ENCODE peak calls at places on chromosomes 5 and 9, in eight cellular contexts. One of them, this sample, is unnamed.

GRCh38 chr9:19208653-19209052 is 21.8 kb upstream of the DENND4C start:
- DNase-seq in effector CD4-positive, alpha-beta T cell: no peak
- DNase-seq in mesenchymal stem cell: no peak
- DNase-seq in A549: no peak
- DNase-seq in EL: no peak
- DNase-seq in iPS-NIHi11: no peak
- DNase-seq in HEK293T: no peak
- DNase-seq in G401: no peak
- DNase-seq in this sample: no peak

GRCh38 chr5:14247054-14247386 is 103.9 kb downstream of the TRIO start:
- DNase-seq in effector CD4-positive, alpha-beta T cell: no peak
- DNase-seq in mesenchymal stem cell: no peak
- DNase-seq in A549: no peak
- DNase-seq in EL: no peak
- DNase-seq in iPS-NIHi11: no peak
- DNase-seq in HEK293T: no peak
- DNase-seq in G401: no peak
- DNase-seq in this sample: no peak

GRCh38 chr9:99677281-99677680 is 144.4 kb upstream of the NR4A3 start:
- DNase-seq in effector CD4-positive, alpha-beta T cell: no peak
- DNase-seq in mesenchymal stem cell: peak
- DNase-seq in A549: no peak
- DNase-seq in EL: peak
- DNase-seq in iPS-NIHi11: no peak
- DNase-seq in HEK293T: no peak
- DNase-seq in G401: no peak
- DNase-seq in this sample: no peak

GRCh38 chr9:127237801-127238200 is 26.8 kb upstream of the GARNL3 start:
- DNase-seq in effector CD4-positive, alpha-beta T cell: no peak
- DNase-seq in mesenchymal stem cell: no peak
- DNase-seq in A549: no peak
- DNase-seq in EL: no peak
- DNase-seq in iPS-NIHi11: no peak
- DNase-seq in HEK293T: no peak
- DNase-seq in G401: no peak
- DNase-seq in this sample: no peak

GRCh38 chr9:128457207-128457606 is 1.4 kb downstream of the ODF2 start:
- DNase-seq in effector CD4-positive, alpha-beta T cell: no peak
- DNase-seq in mesenchymal stem cell: no peak
- DNase-seq in A549: no peak
- DNase-seq in EL: no peak
- DNase-seq in iPS-NIHi11: peak
- DNase-seq in HEK293T: no peak
- DNase-seq in G401: no peak
- DNase-seq in this sample: no peak

GRCh38 chr5:112646139-112646941 is 91.3 kb upstream of the APC start:
- DNase-seq in effector CD4-positive, alpha-beta T cell: no peak
- DNase-seq in mesenchymal stem cell: no peak
- DNase-seq in A549: no peak
- DNase-seq in EL: no peak
- DNase-seq in iPS-NIHi11: no peak
- DNase-seq in HEK293T: no peak
- DNase-seq in G401: no peak
- DNase-seq in this sample: no peak

GRCh38 chr5:172564187-172564586 is 76.9 kb upstream of the NEURL1B start:
- DNase-seq in effector CD4-positive, alpha-beta T cell: no peak
- DNase-seq in mesenchymal stem cell: no peak
- DNase-seq in A549: no peak
- DNase-seq in EL: no peak
- DNase-seq in iPS-NIHi11: no peak
- DNase-seq in HEK293T: no peak
- DNase-seq in G401: no peak
- DNase-seq in this sample: no peak

GRCh38 chr5:54904425-54904824 is 81.0 kb downstream of the ESM1 start:
- DNase-seq in effector CD4-positive, alpha-beta T cell: no peak
- DNase-seq in mesenchymal stem cell: peak
- DNase-seq in A549: peak
- DNase-seq in EL: peak
- DNase-seq in iPS-NIHi11: peak
- DNase-seq in HEK293T: peak
- DNase-seq in G401: peak
- DNase-seq in this sample: peak

GRCh38 chr5:177473461-177473991 is at the start of gene DBN1:
- DNase-seq in effector CD4-positive, alpha-beta T cell: no peak
- DNase-seq in mesenchymal stem cell: peak
- DNase-seq in A549: peak
- DNase-seq in EL: peak
- DNase-seq in iPS-NIHi11: peak
- DNase-seq in HEK293T: peak
- DNase-seq in G401: no peak
- DNase-seq in this sample: no peak

GRCh38 chr9:91120200-91120599 is 241.5 kb downstream of the AUH start:
- DNase-seq in effector CD4-positive, alpha-beta T cell: no peak
- DNase-seq in mesenchymal stem cell: no peak
- DNase-seq in A549: no peak
- DNase-seq in EL: peak
- DNase-seq in iPS-NIHi11: no peak
- DNase-seq in HEK293T: no peak
- DNase-seq in G401: no peak
- DNase-seq in this sample: no peak

GRCh38 chr5:108788142-108788541 is 40.4 kb downstream of the FER start:
- DNase-seq in effector CD4-positive, alpha-beta T cell: no peak
- DNase-seq in mesenchymal stem cell: no peak
- DNase-seq in A549: no peak
- DNase-seq in EL: no peak
- DNase-seq in iPS-NIHi11: no peak
- DNase-seq in HEK293T: no peak
- DNase-seq in G401: peak
- DNase-seq in this sample: no peak

GRCh38 chr9:129481824-129482511 is 138.9 kb downstream of the C9orf50 start:
- DNase-seq in effector CD4-positive, alpha-beta T cell: no peak
- DNase-seq in mesenchymal stem cell: peak
- DNase-seq in A549: peak
- DNase-seq in EL: peak
- DNase-seq in iPS-NIHi11: peak
- DNase-seq in HEK293T: peak
- DNase-seq in G401: no peak
- DNase-seq in this sample: no peak

GRCh38 chr5:142316051-142316450 is 8.8 kb downstream of the SPRY4 start:
- DNase-seq in effector CD4-positive, alpha-beta T cell: no peak
- DNase-seq in mesenchymal stem cell: peak
- DNase-seq in A549: no peak
- DNase-seq in EL: peak
- DNase-seq in iPS-NIHi11: no peak
- DNase-seq in HEK293T: peak
- DNase-seq in G401: peak
- DNase-seq in this sample: peak

GRCh38 chr5:64165500-64166200 is at the start of gene RNF180:
- DNase-seq in effector CD4-positive, alpha-beta T cell: no peak
- DNase-seq in mesenchymal stem cell: peak
- DNase-seq in A549: peak
- DNase-seq in EL: peak
- DNase-seq in iPS-NIHi11: peak
- DNase-seq in HEK293T: peak
- DNase-seq in G401: peak
- DNase-seq in this sample: no peak

GRCh38 chr5:59917121-59917520 is 23.6 kb upstream of the PDE4D start:
- DNase-seq in effector CD4-positive, alpha-beta T cell: no peak
- DNase-seq in mesenchymal stem cell: peak
- DNase-seq in A549: no peak
- DNase-seq in EL: peak
- DNase-seq in iPS-NIHi11: no peak
- DNase-seq in HEK293T: no peak
- DNase-seq in G401: no peak
- DNase-seq in this sample: no peak

GRCh38 chr5:33969572-33970452 is 14.7 kb downstream of the SLC45A2 start:
- DNase-seq in effector CD4-positive, alpha-beta T cell: no peak
- DNase-seq in mesenchymal stem cell: peak
- DNase-seq in A549: peak
- DNase-seq in EL: peak
- DNase-seq in iPS-NIHi11: peak
- DNase-seq in HEK293T: peak
- DNase-seq in G401: peak
- DNase-seq in this sample: no peak

GRCh38 chr9:129459550-129460322 is 161.2 kb downstream of the C9orf50 start:
- DNase-seq in effector CD4-positive, alpha-beta T cell: peak
- DNase-seq in mesenchymal stem cell: no peak
- DNase-seq in A549: no peak
- DNase-seq in EL: no peak
- DNase-seq in iPS-NIHi11: no peak
- DNase-seq in HEK293T: peak
- DNase-seq in G401: no peak
- DNase-seq in this sample: no peak

GRCh38 chr9:127021664-127022337 is 100.6 kb downstream of the ANGPTL2 start:
- DNase-seq in effector CD4-positive, alpha-beta T cell: no peak
- DNase-seq in mesenchymal stem cell: peak
- DNase-seq in A549: no peak
- DNase-seq in EL: peak
- DNase-seq in iPS-NIHi11: no peak
- DNase-seq in HEK293T: no peak
- DNase-seq in G401: peak
- DNase-seq in this sample: peak

GRCh38 chr5:53109436-53110127 is at the start of gene MOCS2:
- DNase-seq in effector CD4-positive, alpha-beta T cell: peak
- DNase-seq in mesenchymal stem cell: peak
- DNase-seq in A549: peak
- DNase-seq in EL: peak
- DNase-seq in iPS-NIHi11: peak
- DNase-seq in HEK293T: peak
- DNase-seq in G401: peak
- DNase-seq in this sample: no peak

GRCh38 chr5:141822134-141822533 is 56.1 kb downstream of the PCDH1 start:
- DNase-seq in effector CD4-positive, alpha-beta T cell: no peak
- DNase-seq in mesenchymal stem cell: no peak
- DNase-seq in A549: no peak
- DNase-seq in EL: peak
- DNase-seq in iPS-NIHi11: no peak
- DNase-seq in HEK293T: no peak
- DNase-seq in G401: peak
- DNase-seq in this sample: no peak

GRCh38 chr9:22617156-22617555 is 170.5 kb downstream of the DMRTA1 start:
- DNase-seq in effector CD4-positive, alpha-beta T cell: no peak
- DNase-seq in mesenchymal stem cell: no peak
- DNase-seq in A549: no peak
- DNase-seq in EL: no peak
- DNase-seq in iPS-NIHi11: no peak
- DNase-seq in HEK293T: no peak
- DNase-seq in G401: no peak
- DNase-seq in this sample: no peak

GRCh38 chr5:109937951-109938350 is 248.2 kb downstream of the MAN2A1 start:
- DNase-seq in effector CD4-positive, alpha-beta T cell: no peak
- DNase-seq in mesenchymal stem cell: no peak
- DNase-seq in A549: no peak
- DNase-seq in EL: no peak
- DNase-seq in iPS-NIHi11: no peak
- DNase-seq in HEK293T: no peak
- DNase-seq in G401: no peak
- DNase-seq in this sample: no peak

GRCh38 chr9:3124006-3124405 is 280.1 kb upstream of the PUM3 start:
- DNase-seq in effector CD4-positive, alpha-beta T cell: no peak
- DNase-seq in mesenchymal stem cell: no peak
- DNase-seq in A549: no peak
- DNase-seq in EL: no peak
- DNase-seq in iPS-NIHi11: peak
- DNase-seq in HEK293T: no peak
- DNase-seq in G401: no peak
- DNase-seq in this sample: no peak

GRCh38 chr5:135850671-135851070 is 16.2 kb downstream of the SLC25A48 start:
- DNase-seq in effector CD4-positive, alpha-beta T cell: no peak
- DNase-seq in mesenchymal stem cell: no peak
- DNase-seq in A549: no peak
- DNase-seq in EL: no peak
- DNase-seq in iPS-NIHi11: no peak
- DNase-seq in HEK293T: no peak
- DNase-seq in G401: no peak
- DNase-seq in this sample: no peak

GRCh38 chr9:77807846-77808749 is 160.0 kb upstream of the GNA14 start:
- DNase-seq in effector CD4-positive, alpha-beta T cell: no peak
- DNase-seq in mesenchymal stem cell: peak
- DNase-seq in A549: no peak
- DNase-seq in EL: no peak
- DNase-seq in iPS-NIHi11: no peak
- DNase-seq in HEK293T: no peak
- DNase-seq in G401: no peak
- DNase-seq in this sample: no peak

GRCh38 chr5:113380299-113381014 is 54.3 kb downstream of the TSSK1B start:
- DNase-seq in effector CD4-positive, alpha-beta T cell: no peak
- DNase-seq in mesenchymal stem cell: peak
- DNase-seq in A549: no peak
- DNase-seq in EL: no peak
- DNase-seq in iPS-NIHi11: no peak
- DNase-seq in HEK293T: no peak
- DNase-seq in G401: no peak
- DNase-seq in this sample: no peak

GRCh38 chr5:111004291-111004690 is 67.2 kb upstream of the TSLP start:
- DNase-seq in effector CD4-positive, alpha-beta T cell: no peak
- DNase-seq in mesenchymal stem cell: no peak
- DNase-seq in A549: no peak
- DNase-seq in EL: no peak
- DNase-seq in iPS-NIHi11: no peak
- DNase-seq in HEK293T: no peak
- DNase-seq in G401: no peak
- DNase-seq in this sample: no peak

GRCh38 chr5:158010831-158011230 is 151.9 kb upstream of the CLINT1 start:
- DNase-seq in effector CD4-positive, alpha-beta T cell: no peak
- DNase-seq in mesenchymal stem cell: no peak
- DNase-seq in A549: no peak
- DNase-seq in EL: no peak
- DNase-seq in iPS-NIHi11: no peak
- DNase-seq in HEK293T: no peak
- DNase-seq in G401: no peak
- DNase-seq in this sample: no peak

GRCh38 chr5:159448-160172 is 31.7 kb upstream of the LRRC14B start:
- DNase-seq in effector CD4-positive, alpha-beta T cell: no peak
- DNase-seq in mesenchymal stem cell: peak
- DNase-seq in A549: no peak
- DNase-seq in EL: peak
- DNase-seq in iPS-NIHi11: no peak
- DNase-seq in HEK293T: no peak
- DNase-seq in G401: no peak
- DNase-seq in this sample: peak

GRCh38 chr9:4994166-4994890 is 9.3 kb downstream of the JAK2 start:
- DNase-seq in effector CD4-positive, alpha-beta T cell: no peak
- DNase-seq in mesenchymal stem cell: no peak
- DNase-seq in A549: no peak
- DNase-seq in EL: no peak
- DNase-seq in iPS-NIHi11: no peak
- DNase-seq in HEK293T: no peak
- DNase-seq in G401: no peak
- DNase-seq in this sample: no peak

GRCh38 chr5:180175015-180175431 is 34.0 kb downstream of the RASGEF1C start:
- DNase-seq in effector CD4-positive, alpha-beta T cell: no peak
- DNase-seq in mesenchymal stem cell: no peak
- DNase-seq in A549: no peak
- DNase-seq in EL: no peak
- DNase-seq in iPS-NIHi11: no peak
- DNase-seq in HEK293T: no peak
- DNase-seq in G401: no peak
- DNase-seq in this sample: no peak

GRCh38 chr5:143014017-143014651 is 244.0 kb downstream of the ARHGAP26 start:
- DNase-seq in effector CD4-positive, alpha-beta T cell: no peak
- DNase-seq in mesenchymal stem cell: no peak
- DNase-seq in A549: peak
- DNase-seq in EL: no peak
- DNase-seq in iPS-NIHi11: peak
- DNase-seq in HEK293T: peak
- DNase-seq in G401: no peak
- DNase-seq in this sample: no peak

GRCh38 chr5:74766348-74766886 is 500 bp downstream of the GFM2 start:
- DNase-seq in effector CD4-positive, alpha-beta T cell: no peak
- DNase-seq in mesenchymal stem cell: peak
- DNase-seq in A549: peak
- DNase-seq in EL: peak
- DNase-seq in iPS-NIHi11: peak
- DNase-seq in HEK293T: peak
- DNase-seq in G401: peak
- DNase-seq in this sample: peak

GRCh38 chr5:173604141-173604540 is 12.3 kb downstream of the BOD1 start:
- DNase-seq in effector CD4-positive, alpha-beta T cell: no peak
- DNase-seq in mesenchymal stem cell: no peak
- DNase-seq in A549: no peak
- DNase-seq in EL: no peak
- DNase-seq in iPS-NIHi11: no peak
- DNase-seq in HEK293T: no peak
- DNase-seq in G401: no peak
- DNase-seq in this sample: no peak

This sample was measured in SK-N-MC.